ENCODE peak calls at places on chromosomes 7 and 10, in four cellular contexts. U is ACHN, P is mucosa of gallbladder, W is non-pigmented ciliary epithelial cell. F is an unnamed sample.

GRCh38 chr10:121526801-121527221 is 71.4 kb downstream of the FGFR2 start:
- DNase-seq in W (no peak), U (no peak), P (no peak), F (no peak)

GRCh38 chr7:81070956-81071355 is 152.1 kb upstream of the SEMA3C start:
- DNase-seq in P (no peak), U (no peak), W (no peak), F (no peak)

GRCh38 chr10:49594594-49594993 is 15.5 kb upstream of the SLC18A3 start:
- DNase-seq in W (no peak), P (peak), U (peak), F (no peak)

GRCh38 chr10:36538945-36539586 is 586.3 kb upstream of the ANKRD30A start:
- DNase-seq in P (peak), U (no peak), W (peak), F (no peak)

GRCh38 chr7:29539471-29539870 is 24.2 kb upstream of the PRR15 start:
- DNase-seq in P (no peak), W (no peak), U (no peak), F (no peak)

GRCh38 chr10:122553341-122553740 is 7.2 kb upstream of the DMBT1 start:
- DNase-seq in P (no peak), U (no peak), W (no peak), F (no peak)

GRCh38 chr10:23190872-23191763 is 994 bp upstream of the PTF1A start:
- DNase-seq in P (no peak), U (no peak), W (no peak), F (no peak)

GRCh38 chr10:68501691-68502090 is 25.6 kb downstream of the SLC25A16 start:
- DNase-seq in W (no peak), P (no peak), U (no peak), F (no peak)

GRCh38 chr10:97882142-97883091 is 32.8 kb downstream of the GOLGA7B start:
- DNase-seq in U (peak), P (no peak), W (no peak), F (no peak)

GRCh38 chr10:6737758-6738463 is 157.8 kb upstream of the PRKCQ start:
- DNase-seq in U (no peak), P (no peak), W (no peak), F (no peak)

GRCh38 chr10:11209810-11210141 is 192.1 kb downstream of the CELF2 start:
- DNase-seq in P (no peak), W (no peak), U (no peak), F (no peak)

GRCh38 chr7:4449263-4449662 is 232.8 kb upstream of the FOXK1 start:
- DNase-seq in P (no peak), W (no peak), U (no peak), F (no peak)

GRCh38 chr10:17622061-17622460 is 4.9 kb upstream of the HACD1 start:
- DNase-seq in W (no peak), P (no peak), U (no peak), F (no peak)

GRCh38 chr10:78405781-78406180 is 372.1 kb downstream of the RPS24 start:
- DNase-seq in W (no peak), U (no peak), P (no peak), F (no peak)

GRCh38 chr10:20257422-20257821 is 441.2 kb downstream of the PLXDC2 start:
- DNase-seq in W (no peak), U (no peak), P (no peak), F (no peak)

GRCh38 chr7:93923946-93924345 is 2.4 kb downstream of the GNG11 start:
- DNase-seq in U (no peak), P (no peak), W (no peak), F (no peak)

GRCh38 chr10:28349892-28350291 is 47.0 kb upstream of the MPP7 start:
- DNase-seq in P (no peak), W (no peak), U (no peak), F (no peak)

GRCh38 chr7:141651417-141651816 is 50.5 kb downstream of the DENND11 start:
- DNase-seq in P (no peak), W (no peak), U (no peak), F (no peak)

F was measured in CD14-positive monocyte.